ENCODE peak calls at places on chromosomes 12 and 14, in five cellular contexts. Z is SK-N-SH, S is H1, A is HCT116, R is K562. X is an unnamed sample.
A peak's percentile ranks its signal among the peaks of the same experiment; 100 is the strongest.

GRCh38 chr12:93742086-93742934 is 65.1 kb downstream of the CRADD start:
- DNase-seq in Z (peak; percentile 93), S (peak; percentile 68), A (peak; percentile 29), R (peak; percentile 96), X (peak; percentile 73)

GRCh38 chr12:123532021-123532420 is 1.5 kb downstream of the RILPL1 start:
- DNase-seq in Z (no peak), S (no peak), A (no peak), R (peak; percentile 18), X (no peak)

GRCh38 chr12:1842183-1842904 is 22.0 kb downstream of the LRTM2 start:
- DNase-seq in Z (no peak), S (peak; percentile 26), A (no peak), R (no peak), X (no peak)

GRCh38 chr14:52124791-52125661 is 56.2 kb upstream of the NID2 start:
- DNase-seq in Z (no peak), S (no peak), A (no peak), R (no peak), X (no peak)

GRCh38 chr14:22739423-22739822 is 27.1 kb upstream of the OXA1L start:
- DNase-seq in Z (no peak), S (no peak), A (no peak), R (no peak), X (no peak)

GRCh38 chr14:34214961-34215360 is 247.1 kb downstream of the SPTSSA start:
- DNase-seq in Z (no peak), S (no peak), A (no peak), R (no peak), X (no peak)

GRCh38 chr12:32039341-32039740 is 67.3 kb upstream of the BICD1 start:
- DNase-seq in Z (peak; percentile 74), S (no peak), A (no peak), R (peak; percentile 42), X (no peak)

GRCh38 chr14:65134651-65135579 is 32.6 kb upstream of the MAX start:
- DNase-seq in Z (no peak), S (no peak), A (no peak), R (no peak), X (no peak)

GRCh38 chr14:67428501-67429031 is 16.6 kb upstream of the PLEK2 start:
- DNase-seq in Z (no peak), S (no peak), A (no peak), R (peak; percentile 51), X (peak; percentile 39)

GRCh38 chr12:112164326-112164660 is 38.9 kb downstream of the TRAFD1 start:
- DNase-seq in Z (no peak), S (no peak), A (no peak), R (no peak), X (no peak)

GRCh38 chr12:45130881-45131281 is 80.0 kb upstream of the DBX2 start:
- DNase-seq in Z (peak; percentile 65), S (peak; percentile 74), A (peak; percentile 63), R (peak; percentile 68), X (peak; percentile 30)

GRCh38 chr14:75720828-75721227 is 59.8 kb downstream of the TTLL5 start:
- DNase-seq in Z (no peak), S (no peak), A (no peak), R (no peak), X (no peak)

GRCh38 chr12:54596526-54596946 is 8.1 kb upstream of the PPP1R1A start:
- DNase-seq in Z (peak; percentile 61), S (peak; percentile 88), A (peak; percentile 57), R (peak; percentile 73), X (peak; percentile 84)

GRCh38 chr14:68544150-68544892 is 248.5 kb downstream of the ZFP36L1 start:
- DNase-seq in Z (no peak), S (no peak), A (no peak), R (peak; percentile 30), X (no peak)

GRCh38 chr14:96086032-96086431 is 46.9 kb downstream of the C14orf132 start:
- DNase-seq in Z (no peak), S (no peak), A (no peak), R (no peak), X (peak; percentile 35)

GRCh38 chr14:53391631-53392030 is 238.5 kb upstream of the DDHD1 start:
- DNase-seq in Z (no peak), S (no peak), A (peak; percentile 88), R (no peak), X (no peak)

GRCh38 chr14:77296155-77296554 is 24.5 kb downstream of the POMT2 start:
- DNase-seq in Z (no peak), S (no peak), A (no peak), R (no peak), X (no peak)

GRCh38 chr12:96395236-96395635 is 5.0 kb downstream of the CDK17 start:
- DNase-seq in Z (no peak), S (no peak), A (no peak), R (no peak), X (no peak)

GRCh38 chr14:50901361-50901760 is 29.5 kb downstream of the ABHD12B start:
- DNase-seq in Z (no peak), S (no peak), A (no peak), R (no peak), X (no peak)

GRCh38 chr14:51654549-51654879 is 2.8 kb downstream of the FRMD6 start:
- DNase-seq in Z (peak; percentile 45), S (no peak), A (no peak), R (no peak), X (no peak)

GRCh38 chr14:34324363-34324795 is 137.7 kb downstream of the SPTSSA start:
- DNase-seq in Z (peak; percentile 52), S (no peak), A (peak; percentile 27), R (peak; percentile 51), X (peak; percentile 66)

GRCh38 chr14:54529811-54530210 is 20.1 kb downstream of the CGRRF1 start:
- DNase-seq in Z (no peak), S (no peak), A (no peak), R (no peak), X (no peak)

GRCh38 chr12:67410246-67410645 is 141.1 kb downstream of the CAND1 start:
- DNase-seq in Z (no peak), S (no peak), A (no peak), R (no peak), X (no peak)

DNA sequence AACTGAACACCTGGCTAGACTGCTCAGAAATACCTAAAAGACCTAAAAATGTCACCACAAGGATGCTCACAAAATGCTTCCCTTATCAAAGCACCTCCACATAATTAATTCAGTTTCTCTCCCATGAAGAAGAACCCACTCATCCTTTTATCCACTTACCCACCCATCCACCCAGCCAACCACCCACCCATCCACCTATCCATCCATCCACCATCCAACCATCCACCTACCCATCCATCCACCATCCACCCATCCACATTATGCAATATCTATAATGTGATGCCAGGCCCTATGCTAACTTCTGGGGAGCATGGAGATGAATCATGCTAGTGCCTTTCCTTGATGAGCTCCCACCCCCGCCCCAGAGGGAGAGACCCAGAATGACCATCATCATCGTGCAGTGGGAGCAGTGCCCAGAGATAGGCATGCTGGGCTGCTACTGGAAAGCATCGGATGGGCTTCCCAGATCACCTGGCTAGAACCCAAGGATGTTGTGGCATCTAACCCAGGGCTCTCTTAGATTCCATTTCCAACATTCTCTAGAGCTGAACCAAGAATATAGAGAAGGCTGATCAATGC is 166.6 kb downstream of the TTC7B start:
- DNase-seq in Z (no peak), S (no peak), A (no peak), R (no peak), X (no peak)
- TF ChIP-seq JUND in Z (no peak), S (no peak), A (no peak), R (no peak), X (no peak)

DNA sequence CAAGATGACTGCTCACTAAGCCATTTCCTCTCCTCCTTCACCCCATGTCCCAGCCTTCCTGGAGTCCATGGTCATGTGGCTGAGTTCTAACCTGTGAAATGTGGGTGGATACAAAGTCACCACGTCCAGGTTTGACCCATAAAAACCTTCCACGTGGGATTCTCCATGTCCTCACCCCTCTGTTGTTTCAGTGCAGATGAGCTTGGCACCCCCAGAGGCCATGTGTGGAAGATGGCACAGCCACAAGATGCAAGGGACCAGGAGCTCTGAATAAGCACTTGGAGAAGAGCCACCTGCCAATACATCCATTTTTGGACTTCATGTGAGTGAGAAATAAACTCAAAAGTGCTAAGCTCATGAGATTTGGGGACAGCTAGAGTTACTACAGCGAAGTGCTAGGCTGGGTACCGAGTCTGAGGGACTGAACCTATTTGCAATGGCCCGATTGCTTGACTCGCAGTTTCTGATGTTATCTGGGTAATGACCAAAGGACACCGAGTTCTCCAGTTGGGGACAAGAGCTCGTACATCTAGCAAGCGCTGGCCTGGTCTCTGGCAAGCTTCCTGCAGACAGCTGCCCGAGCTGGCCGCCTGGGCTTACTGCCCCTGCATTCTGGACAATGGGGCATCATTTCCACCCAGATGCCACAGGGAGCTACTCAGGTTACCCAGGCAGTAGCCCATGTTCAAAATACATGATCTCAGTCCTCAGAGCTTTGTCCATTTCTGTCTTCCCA is 7.7 kb upstream of the SLC24A4 start:
- DNase-seq in Z (no peak), S (no peak), A (no peak), R (no peak), X (no peak)
- TF ChIP-seq JUND in Z (no peak), S (no peak), A (no peak), R (no peak), X (no peak)

DNA sequence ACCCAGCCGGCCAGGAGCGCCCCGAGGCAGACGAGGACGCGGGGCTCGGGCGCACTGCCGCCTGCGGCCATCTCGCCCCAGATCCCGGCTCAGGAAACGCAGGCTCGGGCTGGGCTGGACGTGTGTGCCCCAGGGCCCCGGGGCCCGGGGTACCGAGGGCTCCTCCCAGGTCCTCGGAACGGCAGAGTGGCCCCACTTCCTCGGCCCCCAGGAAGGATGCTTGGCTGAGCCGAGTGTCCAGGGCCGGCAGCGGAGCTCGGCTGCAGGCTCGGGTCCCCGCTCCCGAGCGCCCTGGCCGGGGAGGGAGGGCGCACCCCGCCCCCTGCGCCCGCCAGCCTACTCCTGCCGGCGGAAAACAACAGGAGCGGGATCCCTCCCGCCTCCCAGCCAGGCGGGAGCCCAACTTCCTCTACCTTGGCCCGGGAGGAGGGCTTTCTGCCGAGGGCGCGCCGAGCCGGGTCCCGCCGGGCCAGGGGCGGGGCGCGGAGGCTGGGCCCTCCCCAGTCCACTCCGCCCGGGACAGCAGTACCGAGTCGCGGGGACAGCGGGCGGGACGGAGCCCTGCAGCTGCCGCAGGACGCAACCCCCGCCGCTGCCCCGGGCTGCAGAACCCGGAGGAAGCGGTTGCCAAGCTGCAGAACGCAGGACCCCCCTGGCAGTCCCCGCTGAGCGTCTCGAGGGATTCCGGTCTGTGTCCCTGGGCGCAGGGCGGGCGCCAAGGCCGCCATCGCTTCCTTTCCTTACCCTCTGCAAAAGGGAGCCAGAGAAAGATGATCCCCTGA is at the start of gene VSIG10:
- DNase-seq in Z (peak; percentile 95), S (peak; percentile 80), A (no peak), R (peak; percentile 40), X (peak; percentile 89)
- TF ChIP-seq JUND in Z (no peak), S (no peak), A (no peak), R (no peak), X (no peak)

GRCh38 chr12:109458771-109459208 is 18.3 kb downstream of the KCTD10 start:
- DNase-seq in Z (no peak), S (no peak), A (no peak), R (no peak), X (no peak)
- TF ChIP-seq JUND in Z (no peak), S (no peak), A (no peak), R (no peak), X (no peak)

X was measured in T47D.